ENCODE peak calls at places on chromosomes 16 and 17, in nine cellular contexts. K is fibroblast of villous mesenchyme, C is neural progenitor cell, V is stomach, E is SK-N-SH, N is AG09309, P is heart left ventricle, B is upper lobe of right lung, F is fibroblast of mammary gland. O is an unnamed sample.
A peak's percentile ranks its signal among the peaks of the same experiment; 100 is the strongest.

GRCh38 chr17:42519546-42520444 is 16.2 kb upstream of the NAGLU start:
- DNase-seq in P (peak; percentile 94), B (peak; percentile 77), N (peak; percentile 96), F (peak; percentile 98), E (no peak), C (peak; percentile 62), K (peak; percentile 98), V (peak; percentile 77), O (peak; percentile 99)

GRCh38 chr17:13851889-13852288 is 217.4 kb upstream of the COX10 start:
- DNase-seq in N (no peak), E (no peak), K (no peak), C (no peak), P (no peak), F (no peak), V (no peak), B (no peak), O (no peak)

GRCh38 chr16:29701214-29701555 is 22.2 kb downstream of the QPRT start:
- DNase-seq in E (no peak), B (peak; percentile 13), K (no peak), P (no peak), V (no peak), N (no peak), C (no peak), F (no peak), O (no peak)

GRCh38 chr17:66508896-66509843 is 206.8 kb downstream of the PRKCA start:
- DNase-seq in N (peak; percentile 87), V (peak; percentile 83), E (no peak), F (peak; percentile 93), K (peak; percentile 91), P (no peak), B (peak; percentile 69), C (no peak), O (peak; percentile 79)

GRCh38 chr17:47225436-47225858 is 16.3 kb downstream of the MYL4 start:
- DNase-seq in F (peak; percentile 98), V (peak; percentile 82), P (peak; percentile 90), K (peak; percentile 92), C (no peak), B (no peak), E (no peak), N (peak; percentile 59), O (peak; percentile 92)

GRCh38 chr17:67488161-67488560 is 111.1 kb downstream of the PITPNC1 start:
- DNase-seq in B (no peak), F (peak; percentile 69), K (peak; percentile 26), E (peak; percentile 63), P (peak; percentile 43), V (no peak), C (no peak), N (no peak), O (no peak)

GRCh38 chr17:1590031-1590746 is 27.6 kb upstream of the PITPNA start:
- DNase-seq in V (peak; percentile 79), N (peak; percentile 45), E (no peak), C (no peak), K (peak; percentile 94), P (peak; percentile 74), F (peak; percentile 84), B (no peak), O (peak; percentile 73)

GRCh38 chr16:73253922-73254480 is 206.1 kb upstream of the ZFHX3 start:
- DNase-seq in V (no peak), N (no peak), C (no peak), K (no peak), F (no peak), E (no peak), B (no peak), P (no peak), O (no peak)

GRCh38 chr16:85437161-85438052 is 175.7 kb upstream of the GSE1 start:
- DNase-seq in C (peak; percentile 39), B (no peak), N (no peak), F (no peak), E (no peak), P (no peak), K (peak; percentile 52), V (peak; percentile 84), O (peak; percentile 19)

GRCh38 chr17:81923302-81924260 is 4.0 kb downstream of the MAFG start:
- DNase-seq in C (peak; percentile 87), V (peak; percentile 85), N (peak; percentile 31), P (peak; percentile 67), B (peak; percentile 85), E (no peak), F (peak; percentile 77), K (peak; percentile 91), O (peak; percentile 88)

GRCh38 chr16:85709766-85710423 is 21.1 kb upstream of the GINS2 start:
- DNase-seq in C (no peak), V (no peak), E (no peak), B (no peak), K (no peak), F (no peak), P (no peak), N (no peak), O (no peak)

GRCh38 chr16:1180772-1181714 is 28.1 kb downstream of the CACNA1H start:
- DNase-seq in P (peak; percentile 73), N (no peak), B (no peak), E (no peak), K (no peak), C (peak; percentile 73), V (no peak), F (no peak), O (peak; percentile 8)

GRCh38 chr16:71927383-71927782 is 32.1 kb downstream of the IST1 start:
- DNase-seq in F (peak; percentile 90), P (peak; percentile 72), E (no peak), B (no peak), C (no peak), N (peak; percentile 73), K (peak; percentile 87), V (peak; percentile 44), O (peak; percentile 92)

GRCh38 chr17:82864721-82865240 is 25.0 kb upstream of the ZNF750 start:
- DNase-seq in E (no peak), N (no peak), B (no peak), K (no peak), V (no peak), P (no peak), F (no peak), C (no peak), O (no peak)

GRCh38 chr16:72677662-72678447 is 370.1 kb downstream of the ZFHX3 start:
- DNase-seq in F (peak; percentile 63), N (peak; percentile 28), B (no peak), K (peak; percentile 41), E (no peak), V (no peak), C (no peak), P (no peak), O (peak; percentile 66)

GRCh38 chr17:1206016-1206787 is 26.4 kb upstream of the ABR start:
- DNase-seq in E (no peak), N (no peak), V (no peak), C (no peak), B (no peak), P (no peak), K (no peak), F (no peak), O (no peak)

GRCh38 chr17:46061435-46061834 is 62.4 kb downstream of the STH start:
- DNase-seq in N (no peak), C (no peak), E (no peak), P (no peak), F (peak; percentile 34), B (no peak), V (no peak), K (no peak), O (peak; percentile 52)

DNA sequence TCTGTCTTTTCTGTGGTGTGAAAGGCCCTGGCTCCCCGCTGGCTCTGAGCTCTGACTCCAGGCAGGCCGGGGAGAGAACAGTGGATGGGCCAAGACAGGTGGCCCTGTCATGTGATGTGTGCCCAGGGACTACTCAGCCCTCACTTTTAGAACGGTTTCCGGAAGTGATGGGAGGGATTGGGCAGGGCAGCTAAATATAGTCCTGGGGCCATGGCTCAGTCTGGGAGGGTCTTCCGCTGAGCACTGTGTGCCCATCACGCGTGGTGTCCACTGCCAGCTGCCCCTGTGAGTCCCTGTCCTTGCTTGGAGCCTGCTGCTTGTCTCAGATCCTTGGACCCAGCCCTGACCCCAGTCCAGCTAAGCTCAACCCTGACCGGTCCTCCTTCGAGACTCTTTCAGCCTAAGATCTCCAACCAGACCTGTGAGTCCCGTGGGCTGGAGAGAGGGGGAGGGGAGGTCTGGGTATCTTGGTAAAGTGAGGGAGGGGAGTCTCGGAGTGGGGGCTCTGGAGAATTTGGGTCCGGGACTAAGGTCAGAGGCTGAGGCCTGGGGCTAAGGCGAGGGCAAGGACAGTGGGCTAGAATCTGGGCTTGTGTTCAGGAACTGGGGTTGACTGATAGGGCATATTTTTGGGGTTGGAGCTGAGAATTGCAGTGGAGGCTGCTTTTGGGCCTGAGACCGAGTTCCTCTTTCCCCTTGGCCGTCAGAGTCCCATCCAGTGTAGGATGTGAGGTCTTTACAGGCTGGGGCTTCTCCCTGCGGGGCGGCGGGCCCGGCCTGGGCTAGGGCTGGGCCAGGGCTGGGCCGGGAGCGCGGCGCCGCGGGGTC is at the start of gene TRIM72:
- DNase-seq in F (no peak), E (no peak), C (no peak), N (no peak), P (no peak), B (no peak), K (no peak), V (no peak), O (no peak)
- H3K4me3 ChIP-seq in F (peak within 1 kb of the TSS; percentile 12), E (peak within 1 kb of the TSS; percentile 7), C (peak within 1 kb of the TSS; percentile 51), N (peak within 1 kb of the TSS; percentile 46), P (peak within 1 kb of the TSS; percentile 46), B (peak within 1 kb of the TSS; percentile 52), K (peak within 1 kb of the TSS; percentile 58), V (peak within 1 kb of the TSS; percentile 61), O (peak within 1 kb of the TSS; percentile 50)

GRCh38 chr17:40122466-40122943 is 734 bp downstream of the MSL1 start:
- DNase-seq in K (peak; percentile 52), P (peak; percentile 57), N (no peak), E (peak; percentile 80), B (peak; percentile 85), F (no peak), C (peak; percentile 79), V (no peak), O (peak; percentile 64)
- TF ChIP-seq CTCF in K (peak; percentile 23), P (no peak), N (no peak), E (no peak), B (peak; percentile 15), F (no peak), C (peak; percentile 23), V (no peak), O (peak; percentile 43)

DNA sequence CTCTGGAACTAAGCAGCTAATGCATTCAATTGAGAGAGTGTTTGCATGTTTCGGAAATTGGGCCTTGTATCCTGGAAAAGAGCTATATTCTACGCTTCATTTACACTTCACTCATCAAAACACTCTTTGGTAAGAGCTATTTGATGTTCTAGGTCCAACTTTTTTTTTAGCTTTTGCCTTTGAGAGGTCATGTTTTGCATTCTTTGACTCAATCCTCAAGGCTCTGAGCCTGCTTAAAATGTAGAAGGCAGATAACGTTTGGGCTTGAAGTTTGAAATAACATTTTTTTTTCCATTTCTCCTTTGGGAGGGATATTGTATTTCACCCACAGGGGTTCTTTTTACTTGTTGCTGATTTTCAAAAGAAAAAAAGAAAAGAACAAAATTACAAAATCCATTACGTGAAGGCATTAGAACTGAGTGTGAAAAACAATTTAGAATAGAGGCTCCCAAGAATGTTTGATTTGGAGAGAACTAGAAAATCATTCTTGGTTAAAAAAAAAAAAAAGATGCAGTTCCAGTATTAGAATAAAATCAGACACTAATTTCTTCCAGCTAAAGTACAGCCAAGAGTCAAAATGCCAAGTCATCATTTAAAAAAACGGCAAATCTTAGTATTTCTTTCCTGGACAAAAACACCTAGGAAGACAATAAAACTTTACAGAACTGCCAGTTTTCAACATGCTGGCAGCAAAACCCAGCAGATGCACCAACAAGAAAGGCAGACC is 268.5 kb downstream of the GRIN2A start:
- DNase-seq in K (no peak), E (no peak), F (no peak), B (no peak), P (no peak), C (no peak), V (no peak), N (no peak), O (no peak)
- H3K4me3 ChIP-seq in K (no peak overlapping the region), E (no peak overlapping the region), F (no peak overlapping the region), B (no peak overlapping the region), P (no peak overlapping the region), C (no peak overlapping the region), V (no peak overlapping the region), N (no peak overlapping the region), O (no peak overlapping the region)

GRCh38 chr16:50876263-50876662 is 134.4 kb downstream of the CYLD start:
- DNase-seq in F (no peak), B (no peak), E (no peak), C (no peak), V (no peak), N (no peak), K (no peak), P (no peak), O (no peak)
- TF ChIP-seq CTCF in F (no peak), B (no peak), E (no peak), C (no peak), V (no peak), N (no peak), K (no peak), P (no peak), O (no peak)